ENCODE peak calls at places on chromosomes 1 and 21, in four cellular contexts. Z is fibroblast of pulmonary artery, T is GM06990, Y is pancreas. X is an unnamed sample.
A peak's percentile ranks its signal among the peaks of the same experiment; 100 is the strongest.

GRCh38 chr1:168970945-168971799 is 135.3 kb upstream of the ATP1B1 start:
- DNase-seq in Z (no peak), T (no peak), Y (no peak), X (no peak)

GRCh38 chr1:147723691-147724323 is 36.6 kb downstream of the GJA5 start:
- DNase-seq in Z (peak; percentile 81), T (no peak), Y (no peak), X (peak; percentile 49)

GRCh38 chr1:41513388-41513745 is 28.9 kb upstream of the EDN2 start:
- DNase-seq in Z (no peak), T (no peak), Y (no peak), X (no peak)

GRCh38 chr21:31753949-31754348 is 22.0 kb upstream of the SCAF4 start:
- DNase-seq in Z (no peak), T (no peak), Y (no peak), X (no peak)

GRCh38 chr1:25668931-25669573 is 52.5 kb downstream of the MAN1C1 start:
- DNase-seq in Z (no peak), T (no peak), Y (no peak), X (no peak)

GRCh38 chr1:22553991-22554522 is 9.2 kb upstream of the EPHA8 start:
- DNase-seq in Z (no peak), T (no peak), Y (no peak), X (no peak)

GRCh38 chr1:161487483-161487827 is 17.8 kb upstream of the FCGR2A start:
- DNase-seq in Z (peak; percentile 75), T (no peak), Y (peak; percentile 22), X (peak; percentile 68)

GRCh38 chr1:48000883-48001282 is 3.7 kb upstream of the TRABD2B start:
- DNase-seq in Z (no peak), T (no peak), Y (no peak), X (no peak)

GRCh38 chr1:36753451-36753850 is 270.7 kb upstream of the CSF3R start:
- DNase-seq in Z (no peak), T (no peak), Y (no peak), X (no peak)

GRCh38 chr1:63537940-63538339 is 14.6 kb downstream of the EFCAB7 start:
- DNase-seq in Z (peak; percentile 45), T (no peak), Y (no peak), X (peak; percentile 41)

GRCh38 chr21:44618504-44618903 is 6.6 kb downstream of the KRTAP10-8 start:
- DNase-seq in Z (peak; percentile 20), T (no peak), Y (no peak), X (peak; percentile 6)

GRCh38 chr1:204115128-204115527 is 36.7 kb downstream of the ETNK2 start:
- DNase-seq in Z (no peak), T (no peak), Y (no peak), X (no peak)

GRCh38 chr1:99590578-99591209 is 55.2 kb upstream of the PALMD start:
- DNase-seq in Z (peak; percentile 95), T (no peak), Y (no peak), X (peak; percentile 92)

GRCh38 chr1:198079432-198079951 is 77.3 kb upstream of the NEK7 start:
- DNase-seq in Z (peak; percentile 6), T (no peak), Y (no peak), X (peak; percentile 37)

GRCh38 chr1:214899908-214900470 is 182.5 kb upstream of the KCNK2 start:
- DNase-seq in Z (peak; percentile 2), T (no peak), Y (no peak), X (peak; percentile 43)

GRCh38 chr21:27954806-27955205 is 987.9 kb upstream of the ADAMTS5 start:
- DNase-seq in Z (no peak), T (no peak), Y (no peak), X (no peak)

GRCh38 chr1:185157599-185158469 is 867 bp downstream of the SWT1 start:
- DNase-seq in Z (no peak), T (no peak), Y (peak; percentile 19), X (peak; percentile 17)

GRCh38 chr1:33512612-33513011 is 40.2 kb downstream of the ZSCAN20 start:
- DNase-seq in Z (no peak), T (no peak), Y (no peak), X (no peak)

GRCh38 chr1:32128971-32129370 is 21.1 kb downstream of the KPNA6 start:
- DNase-seq in Z (no peak), T (no peak), Y (no peak), X (no peak)

GRCh38 chr1:54273092-54273836 is 73.3 kb downstream of the MRPL37 start:
- DNase-seq in Z (peak; percentile 72), T (no peak), Y (peak; percentile 55), X (peak; percentile 91)

GRCh38 chr1:165726841-165727240 is 28.5 kb upstream of the ALDH9A1 start:
- DNase-seq in Z (no peak), T (no peak), Y (no peak), X (no peak)

GRCh38 chr1:12296623-12297022 is 66.8 kb downstream of the VPS13D start:
- DNase-seq in Z (peak; percentile 69), T (peak; percentile 22), Y (no peak), X (peak; percentile 75)

GRCh38 chr21:45417256-45417950 is 12.4 kb downstream of the COL18A1 start:
- DNase-seq in Z (no peak), T (no peak), Y (no peak), X (no peak)

GRCh38 chr1:53927376-53927881 is 18.1 kb downstream of the IFT25 start:
- DNase-seq in Z (no peak), T (no peak), Y (no peak), X (no peak)

GRCh38 chr21:17949395-17949794 is 130.2 kb upstream of the C21orf91 start:
- DNase-seq in Z (peak; percentile 10), T (no peak), Y (no peak), X (no peak)

GRCh38 chr1:24464378-24464770 is 38.3 kb upstream of the RCAN3 start:
- DNase-seq in Z (no peak), T (no peak), Y (no peak), X (no peak)

GRCh38 chr1:73803380-73803779 is 394.6 kb downstream of the LRRIQ3 start:
- DNase-seq in Z (no peak), T (no peak), Y (no peak), X (no peak)

GRCh38 chr1:23120383-23120782 is 48.3 kb downstream of the LUZP1 start:
- DNase-seq in Z (no peak), T (no peak), Y (no peak), X (no peak)

GRCh38 chr1:70017770-70018169 is 187.6 kb downstream of the LRRC40 start:
- DNase-seq in Z (no peak), T (no peak), Y (no peak), X (no peak)

GRCh38 chr1:39491146-39491921 is at the start of gene BMP8A:
- DNase-seq in Z (peak; percentile 33), T (peak; percentile 84), Y (peak; percentile 79), X (no peak)

GRCh38 chr1:161440312-161440894 is 64.9 kb upstream of the FCGR2A start:
- DNase-seq in Z (peak; percentile 38), T (peak; percentile 87), Y (peak; percentile 56), X (peak; percentile 42)

GRCh38 chr21:40990366-40990765 is 143.4 kb upstream of the DSCAM start:
- DNase-seq in Z (no peak), T (no peak), Y (no peak), X (no peak)

GRCh38 chr1:246483204-246483933 is 23.7 kb downstream of the SMYD3 start:
- DNase-seq in Z (peak; percentile 17), T (no peak), Y (no peak), X (peak; percentile 21)

GRCh38 chr1:241706967-241707366 is 54.9 kb downstream of the WDR64 start:
- DNase-seq in Z (no peak), T (no peak), Y (no peak), X (peak; percentile 43)

GRCh38 chr1:36155560-36156328 is at the start of gene MAP7D1:
- DNase-seq in Z (peak; percentile 79), T (peak; percentile 87), Y (peak; percentile 82), X (peak; percentile 79)

DNA sequence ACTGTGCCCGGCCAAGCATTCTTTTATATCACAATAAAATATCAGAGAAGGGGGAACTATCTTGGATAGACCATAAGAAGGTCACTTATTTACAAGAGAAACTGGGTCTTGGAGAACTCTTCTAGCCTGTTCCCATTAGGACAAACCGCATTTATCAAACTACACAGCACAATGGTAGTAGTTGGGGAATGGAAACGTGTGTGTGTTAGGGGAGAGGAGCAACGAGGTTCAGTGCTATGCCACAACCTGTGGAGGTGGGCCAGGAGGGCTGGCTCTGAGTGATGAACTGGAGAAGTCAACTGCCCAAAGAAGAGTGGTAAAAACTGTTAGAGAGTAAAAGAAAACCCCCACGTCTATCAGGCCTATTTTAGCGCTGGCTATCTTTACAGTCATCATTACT is 1.6 kb downstream of the DONSON start:
- DNase-seq in Z (no peak), T (no peak), Y (no peak), X (no peak)
- H3K4me3 ChIP-seq in Z (no peak overlapping the region), T (peak overlapping the region; percentile 90), Y (no peak overlapping the region), X (peak overlapping the region; percentile 38)

GRCh38 chr1:244207935-244208244 is 156.8 kb downstream of the ZBTB18 start:
- DNase-seq in Z (peak; percentile 25), T (no peak), Y (no peak), X (no peak)
- H3K4me3 ChIP-seq in Z (no peak overlapping the region), T (no peak overlapping the region), Y (no peak overlapping the region), X (no peak overlapping the region)

DNA sequence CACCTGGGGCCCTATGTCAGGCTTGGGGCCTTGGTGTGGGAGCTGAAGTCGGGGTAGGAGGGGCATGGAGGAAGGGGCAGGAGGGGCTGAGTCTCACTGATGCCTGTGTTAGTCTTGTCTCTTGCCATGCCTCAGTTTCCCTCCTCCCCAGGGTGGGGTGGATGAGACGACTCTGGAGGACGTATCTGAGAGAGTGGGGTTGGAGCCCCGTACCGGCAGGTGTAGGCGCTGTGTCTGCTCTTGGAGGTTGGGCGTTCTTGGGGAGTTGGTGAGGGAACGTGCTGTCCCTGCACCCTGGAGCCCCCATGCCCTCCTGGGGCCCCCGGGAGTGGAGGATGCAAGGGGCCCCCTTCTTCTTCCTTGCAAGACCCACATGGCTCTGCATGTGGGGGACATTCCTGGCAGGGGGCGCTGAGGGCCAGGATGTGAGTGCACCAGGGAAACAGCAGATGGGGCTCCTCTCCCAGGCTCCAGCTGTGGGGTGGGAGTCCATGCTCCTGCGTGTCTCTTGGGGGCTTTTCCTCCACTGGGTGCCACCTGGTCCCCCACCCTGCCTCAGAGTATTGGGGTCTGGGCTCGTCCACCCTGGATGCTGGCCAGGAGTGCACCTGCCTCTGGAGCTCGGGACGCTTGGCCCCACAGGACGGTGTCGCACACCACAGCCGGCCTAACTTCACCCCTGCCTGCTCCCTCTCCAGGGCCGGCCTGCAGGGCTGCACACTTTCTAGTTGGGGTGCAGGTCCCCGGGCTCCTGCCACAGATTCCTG is 1.4 kb upstream of the TNFRSF14 start:
- DNase-seq in Z (no peak), T (peak; percentile 68), Y (no peak), X (no peak)
- H3K4me3 ChIP-seq in Z (no peak overlapping the region), T (peak overlapping the region; percentile 91), Y (no peak overlapping the region), X (no peak overlapping the region)

GRCh38 chr1:201715801-201716741 is 112.9 kb upstream of the IPO9 start:
- DNase-seq in Z (no peak), T (no peak), Y (no peak), X (no peak)

GRCh38 chr1:201714542-201715276 is 114.2 kb upstream of the IPO9 start:
- DNase-seq in Z (peak; percentile 98), T (no peak), Y (peak; percentile 79), X (peak; percentile 99)

GRCh38 chr1:201716742-201717135 is 112.2 kb upstream of the IPO9 start:
- DNase-seq in Z (no peak), T (no peak), Y (no peak), X (no peak)

GRCh38 chr1:201717286-201717685 is 111.7 kb upstream of the IPO9 start:
- DNase-seq in Z (no peak), T (no peak), Y (no peak), X (no peak)

DNA sequence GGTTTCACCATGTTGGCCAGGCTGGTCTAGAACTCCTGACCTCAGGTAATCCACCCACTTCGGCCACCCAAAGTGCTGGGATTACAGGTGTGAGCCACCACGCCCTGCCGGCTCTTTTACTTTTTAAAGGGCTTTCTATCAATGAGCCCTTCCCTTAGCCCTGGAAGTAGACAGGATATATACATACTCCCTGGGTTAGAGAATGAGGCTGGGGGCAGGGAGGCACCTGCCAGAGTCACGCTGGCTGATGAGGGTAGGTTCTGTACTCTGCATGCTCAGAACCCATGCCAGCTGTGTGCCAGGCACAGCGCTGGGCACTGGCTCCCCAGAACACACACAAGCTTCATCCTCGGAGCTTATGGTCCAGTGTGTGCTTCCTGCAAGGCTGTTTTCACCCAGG is 113.6 kb upstream of the IPO9 start:
- DNase-seq in Z (no peak), T (no peak), Y (no peak), X (no peak)
- H3K4me3 ChIP-seq in Z (no peak overlapping the region), T (no peak overlapping the region), Y (no peak overlapping the region), X (no peak overlapping the region)